ENCODE peak calls at places on chromosomes 6 and 20, in five cellular contexts. One of them, this sample, is unnamed.

GRCh38 chr6:51663525-51663924 is 423.9 kb downstream of the PKHD1 start:
- DNase-seq in AG09309: no peak
- DNase-seq in NCI-H524: no peak
- DNase-seq in endodermal cell: no peak
- DNase-seq in SJSA1: no peak
- DNase-seq in this sample: no peak

GRCh38 chr6:88349511-88349910 is 183.4 kb upstream of the CNR1 start:
- DNase-seq in AG09309: no peak
- DNase-seq in NCI-H524: no peak
- DNase-seq in endodermal cell: no peak
- DNase-seq in SJSA1: peak
- DNase-seq in this sample: no peak

GRCh38 chr6:46637145-46637544 is 15.5 kb downstream of the CYP39A1 start:
- DNase-seq in AG09309: peak
- DNase-seq in NCI-H524: no peak
- DNase-seq in endodermal cell: no peak
- DNase-seq in SJSA1: no peak
- DNase-seq in this sample: no peak

GRCh38 chr6:7269816-7270215 is 43.2 kb downstream of the SSR1 start:
- DNase-seq in AG09309: no peak
- DNase-seq in NCI-H524: no peak
- DNase-seq in endodermal cell: no peak
- DNase-seq in SJSA1: no peak
- DNase-seq in this sample: no peak

GRCh38 chr6:100230976-100231316 is 233.8 kb downstream of the SIM1 start:
- DNase-seq in AG09309: no peak
- DNase-seq in NCI-H524: no peak
- DNase-seq in endodermal cell: no peak
- DNase-seq in SJSA1: no peak
- DNase-seq in this sample: no peak

GRCh38 chr6:158506577-158506976 is 53.3 kb upstream of the TMEM181 start:
- DNase-seq in AG09309: no peak
- DNase-seq in NCI-H524: peak
- DNase-seq in endodermal cell: peak
- DNase-seq in SJSA1: no peak
- DNase-seq in this sample: no peak

GRCh38 chr6:93358435-93358834 is 60.9 kb downstream of the EPHA7 start:
- DNase-seq in AG09309: no peak
- DNase-seq in NCI-H524: no peak
- DNase-seq in endodermal cell: no peak
- DNase-seq in SJSA1: no peak
- DNase-seq in this sample: no peak

GRCh38 chr6:111710439-111710838 is 104.8 kb upstream of the TRAF3IP2 start:
- DNase-seq in AG09309: no peak
- DNase-seq in NCI-H524: no peak
- DNase-seq in endodermal cell: no peak
- DNase-seq in SJSA1: no peak
- DNase-seq in this sample: no peak

GRCh38 chr20:51447097-51447764 is 95.3 kb downstream of the NFATC2 start:
- DNase-seq in AG09309: peak
- DNase-seq in NCI-H524: no peak
- DNase-seq in endodermal cell: no peak
- DNase-seq in SJSA1: peak
- DNase-seq in this sample: peak

GRCh38 chr6:166977626-166978550 is 21.3 kb upstream of the CEP43 start:
- DNase-seq in AG09309: no peak
- DNase-seq in NCI-H524: no peak
- DNase-seq in endodermal cell: no peak
- DNase-seq in SJSA1: no peak
- DNase-seq in this sample: no peak

GRCh38 chr6:105135907-105136432 is 43.8 kb downstream of the POPDC3 start:
- DNase-seq in AG09309: no peak
- DNase-seq in NCI-H524: peak
- DNase-seq in endodermal cell: no peak
- DNase-seq in SJSA1: no peak
- DNase-seq in this sample: no peak

GRCh38 chr6:28252507-28252975 is 472 bp upstream of the ZKSCAN4 start:
- DNase-seq in AG09309: no peak
- DNase-seq in NCI-H524: no peak
- DNase-seq in endodermal cell: no peak
- DNase-seq in SJSA1: no peak
- DNase-seq in this sample: no peak

GRCh38 chr6:157812425-157813171 is 10.4 kb upstream of the SNX9 start:
- DNase-seq in AG09309: no peak
- DNase-seq in NCI-H524: no peak
- DNase-seq in endodermal cell: no peak
- DNase-seq in SJSA1: no peak
- DNase-seq in this sample: no peak

GRCh38 chr6:11149551-11149950 is 38.0 kb upstream of the ERVFRD-1 start:
- DNase-seq in AG09309: no peak
- DNase-seq in NCI-H524: peak
- DNase-seq in endodermal cell: no peak
- DNase-seq in SJSA1: no peak
- DNase-seq in this sample: no peak

GRCh38 chr6:90406142-90406794 is 109.6 kb upstream of the BACH2 start:
- DNase-seq in AG09309: no peak
- DNase-seq in NCI-H524: no peak
- DNase-seq in endodermal cell: no peak
- DNase-seq in SJSA1: peak
- DNase-seq in this sample: no peak

GRCh38 chr6:85049282-85049681 is 284.9 kb upstream of the TBX18 start:
- DNase-seq in AG09309: no peak
- DNase-seq in NCI-H524: no peak
- DNase-seq in endodermal cell: no peak
- DNase-seq in SJSA1: no peak
- DNase-seq in this sample: no peak

GRCh38 chr6:32825966-32826365 is 9.2 kb upstream of the HLA-DOB start:
- DNase-seq in AG09309: peak
- DNase-seq in NCI-H524: no peak
- DNase-seq in endodermal cell: no peak
- DNase-seq in SJSA1: no peak
- DNase-seq in this sample: no peak

GRCh38 chr6:135331002-135331401 is 149.9 kb downstream of the MYB start:
- DNase-seq in AG09309: no peak
- DNase-seq in NCI-H524: no peak
- DNase-seq in endodermal cell: no peak
- DNase-seq in SJSA1: no peak
- DNase-seq in this sample: no peak

GRCh38 chr6:53483423-53484353 is 61.2 kb downstream of the GCLC start:
- DNase-seq in AG09309: no peak
- DNase-seq in NCI-H524: no peak
- DNase-seq in endodermal cell: no peak
- DNase-seq in SJSA1: no peak
- DNase-seq in this sample: no peak

GRCh38 chr20:50310673-50311051 is 120.0 kb downstream of the CEBPB start:
- DNase-seq in AG09309: no peak
- DNase-seq in NCI-H524: no peak
- DNase-seq in endodermal cell: peak
- DNase-seq in SJSA1: no peak
- DNase-seq in this sample: no peak

GRCh38 chr6:6723792-6724318 is 135.3 kb downstream of the LY86 start:
- DNase-seq in AG09309: no peak
- DNase-seq in NCI-H524: no peak
- DNase-seq in endodermal cell: no peak
- DNase-seq in SJSA1: no peak
- DNase-seq in this sample: no peak

GRCh38 chr20:39893013-39893685 is 795.9 kb downstream of the MAFB start:
- DNase-seq in AG09309: no peak
- DNase-seq in NCI-H524: no peak
- DNase-seq in endodermal cell: no peak
- DNase-seq in SJSA1: peak
- DNase-seq in this sample: no peak

GRCh38 chr6:146851837-146852236 is 253.1 kb downstream of the ADGB start:
- DNase-seq in AG09309: peak
- DNase-seq in NCI-H524: no peak
- DNase-seq in endodermal cell: no peak
- DNase-seq in SJSA1: peak
- DNase-seq in this sample: no peak

GRCh38 chr20:57006411-57007170 is 259.9 kb downstream of the BMP7 start:
- DNase-seq in AG09309: no peak
- DNase-seq in NCI-H524: no peak
- DNase-seq in endodermal cell: no peak
- DNase-seq in SJSA1: peak
- DNase-seq in this sample: no peak

GRCh38 chr6:130693944-130694343 is 133.3 kb upstream of the SMLR1 start:
- DNase-seq in AG09309: no peak
- DNase-seq in NCI-H524: no peak
- DNase-seq in endodermal cell: no peak
- DNase-seq in SJSA1: no peak
- DNase-seq in this sample: no peak

GRCh38 chr6:82072771-82073170 is 174.8 kb downstream of the IBTK start:
- DNase-seq in AG09309: peak
- DNase-seq in NCI-H524: no peak
- DNase-seq in endodermal cell: no peak
- DNase-seq in SJSA1: no peak
- DNase-seq in this sample: no peak

GRCh38 chr6:29828471-29828797 is 809 bp downstream of the HLA-G start:
- DNase-seq in AG09309: no peak
- DNase-seq in NCI-H524: no peak
- DNase-seq in endodermal cell: peak
- DNase-seq in SJSA1: no peak
- DNase-seq in this sample: no peak

GRCh38 chr6:27669798-27670301 is 196.9 kb upstream of the ZNF184 start:
- DNase-seq in AG09309: no peak
- DNase-seq in NCI-H524: no peak
- DNase-seq in endodermal cell: peak
- DNase-seq in SJSA1: no peak
- DNase-seq in this sample: no peak

GRCh38 chr20:60749804-60750602 is 502.1 kb upstream of the CDH4 start:
- DNase-seq in AG09309: no peak
- DNase-seq in NCI-H524: no peak
- DNase-seq in endodermal cell: peak
- DNase-seq in SJSA1: no peak
- DNase-seq in this sample: no peak

GRCh38 chr20:21004386-21005076 is 101.6 kb downstream of the LINC00237 start:
- DNase-seq in AG09309: no peak
- DNase-seq in NCI-H524: no peak
- DNase-seq in endodermal cell: no peak
- DNase-seq in SJSA1: no peak
- DNase-seq in this sample: no peak

GRCh38 chr6:141744194-141744925 is 388.4 kb upstream of the GJE1 start:
- DNase-seq in AG09309: no peak
- DNase-seq in NCI-H524: no peak
- DNase-seq in endodermal cell: no peak
- DNase-seq in SJSA1: no peak
- DNase-seq in this sample: no peak